ENCODE peak calls at places on chromosomes 2 and 18, in four cellular contexts. One of them, this sample, is unnamed.

GRCh38 chr2:196260546-196260945 is 89.2 kb upstream of the STK17B start:
- ATAC-seq in left lobe of liver: no peak
- ATAC-seq in pancreas: no peak
- ATAC-seq in Panc1: no peak
- ATAC-seq in this sample: no peak

GRCh38 chr18:56475250-56475649 is 163.1 kb downstream of the TXNL1 start:
- ATAC-seq in left lobe of liver: no peak
- ATAC-seq in pancreas: no peak
- ATAC-seq in Panc1: no peak
- ATAC-seq in this sample: peak

GRCh38 chr2:182646763-182647498 is 69.1 kb upstream of the DNAJC10 start:
- ATAC-seq in left lobe of liver: no peak
- ATAC-seq in pancreas: no peak
- ATAC-seq in Panc1: no peak
- ATAC-seq in this sample: no peak

GRCh38 chr2:168475636-168476035 is 19.6 kb downstream of the CERS6 start:
- ATAC-seq in left lobe of liver: peak
- ATAC-seq in pancreas: peak
- ATAC-seq in Panc1: no peak
- ATAC-seq in this sample: no peak

GRCh38 chr2:190501231-190501630 is 33.3 kb downstream of the NEMP2 start:
- ATAC-seq in left lobe of liver: no peak
- ATAC-seq in pancreas: no peak
- ATAC-seq in Panc1: no peak
- ATAC-seq in this sample: no peak

GRCh38 chr2:158818511-158818910 is 23.4 kb downstream of the DAPL1 start:
- ATAC-seq in left lobe of liver: peak
- ATAC-seq in pancreas: peak
- ATAC-seq in Panc1: no peak
- ATAC-seq in this sample: no peak

GRCh38 chr2:1701556-1702185 is 42.6 kb downstream of the PXDN start:
- ATAC-seq in left lobe of liver: no peak
- ATAC-seq in pancreas: no peak
- ATAC-seq in Panc1: peak
- ATAC-seq in this sample: peak

GRCh38 chr18:49362431-49362830 is 98.0 kb downstream of the DYM start:
- ATAC-seq in left lobe of liver: no peak
- ATAC-seq in pancreas: no peak
- ATAC-seq in Panc1: no peak
- ATAC-seq in this sample: no peak

GRCh38 chr18:49639643-49640361 is 77.9 kb downstream of the LIPG start:
- ATAC-seq in left lobe of liver: peak
- ATAC-seq in pancreas: peak
- ATAC-seq in Panc1: no peak
- ATAC-seq in this sample: no peak

GRCh38 chr2:10777842-10778723 is 34.5 kb downstream of the PDIA6 start:
- ATAC-seq in left lobe of liver: peak
- ATAC-seq in pancreas: no peak
- ATAC-seq in Panc1: no peak
- ATAC-seq in this sample: no peak

GRCh38 chr2:76039505-76039904 is 328.8 kb upstream of the GCFC2 start:
- ATAC-seq in left lobe of liver: no peak
- ATAC-seq in pancreas: no peak
- ATAC-seq in Panc1: no peak
- ATAC-seq in this sample: no peak

GRCh38 chr2:230794472-230794871 is 70.3 kb upstream of the ITM2C start:
- ATAC-seq in left lobe of liver: no peak
- ATAC-seq in pancreas: no peak
- ATAC-seq in Panc1: peak
- ATAC-seq in this sample: no peak